ENCODE peak calls at places on chromosomes 13 and 19, in seven cellular contexts. One of them, this sample, is unnamed.

GRCh38 chr19:23762884-23763711 is 4.4 kb upstream of the ZNF681 start:
- DNase-seq in H9: peak; percentile 94
- DNase-seq in IMR-90: peak; percentile 13
- DNase-seq in trophoblast cell: peak; percentile 98
- DNase-seq in H1: peak; percentile 41
- DNase-seq in mesendoderm: peak; percentile 96
- DNase-seq in neuronal stem cell: peak; percentile 83
- DNase-seq in this sample: peak; percentile 69

GRCh38 chr19:35334064-35334753 is 5.2 kb downstream of the CD22 start:
- DNase-seq in H9: no peak
- DNase-seq in IMR-90: no peak
- DNase-seq in trophoblast cell: no peak
- DNase-seq in H1: no peak
- DNase-seq in mesendoderm: no peak
- DNase-seq in neuronal stem cell: no peak
- DNase-seq in this sample: no peak

GRCh38 chr19:38115264-38115802 is 108.7 kb downstream of the DPF1 start:
- DNase-seq in H9: no peak
- DNase-seq in IMR-90: no peak
- DNase-seq in trophoblast cell: no peak
- DNase-seq in H1: no peak
- DNase-seq in mesendoderm: peak; percentile 36
- DNase-seq in neuronal stem cell: no peak
- DNase-seq in this sample: no peak

GRCh38 chr19:14700711-14701110 is 10.9 kb downstream of the ZNF333 start:
- DNase-seq in H9: no peak
- DNase-seq in IMR-90: no peak
- DNase-seq in trophoblast cell: no peak
- DNase-seq in H1: no peak
- DNase-seq in mesendoderm: no peak
- DNase-seq in neuronal stem cell: no peak
- DNase-seq in this sample: no peak

GRCh38 chr13:43074824-43075510 is 51.6 kb downstream of the DNAJC15 start:
- DNase-seq in H9: no peak
- DNase-seq in IMR-90: no peak
- DNase-seq in trophoblast cell: no peak
- DNase-seq in H1: no peak
- DNase-seq in mesendoderm: no peak
- DNase-seq in neuronal stem cell: no peak
- DNase-seq in this sample: no peak

GRCh38 chr13:99382428-99383133 is 75.4 kb upstream of the GPR183 start:
- DNase-seq in H9: peak; percentile 22
- DNase-seq in IMR-90: no peak
- DNase-seq in trophoblast cell: no peak
- DNase-seq in H1: no peak
- DNase-seq in mesendoderm: no peak
- DNase-seq in neuronal stem cell: no peak
- DNase-seq in this sample: no peak

GRCh38 chr19:55044771-55045716 is 7.0 kb upstream of the GP6 start:
- DNase-seq in H9: no peak
- DNase-seq in IMR-90: no peak
- DNase-seq in trophoblast cell: no peak
- DNase-seq in H1: no peak
- DNase-seq in mesendoderm: no peak
- DNase-seq in neuronal stem cell: no peak
- DNase-seq in this sample: no peak

GRCh38 chr19:1455002-1455335 is 5.0 kb downstream of the APC2 start:
- DNase-seq in H9: no peak
- DNase-seq in IMR-90: no peak
- DNase-seq in trophoblast cell: no peak
- DNase-seq in H1: no peak
- DNase-seq in mesendoderm: no peak
- DNase-seq in neuronal stem cell: no peak
- DNase-seq in this sample: no peak

GRCh38 chr13:31090921-31091624 is 70.6 kb downstream of the HSPH1 start:
- DNase-seq in H9: no peak
- DNase-seq in IMR-90: peak; percentile 25
- DNase-seq in trophoblast cell: no peak
- DNase-seq in H1: no peak
- DNase-seq in mesendoderm: no peak
- DNase-seq in neuronal stem cell: no peak
- DNase-seq in this sample: no peak

GRCh38 chr19:35123573-35123972 is 8.0 kb downstream of the FXYD3 start:
- DNase-seq in H9: no peak
- DNase-seq in IMR-90: no peak
- DNase-seq in trophoblast cell: no peak
- DNase-seq in H1: no peak
- DNase-seq in mesendoderm: no peak
- DNase-seq in neuronal stem cell: no peak
- DNase-seq in this sample: no peak

GRCh38 chr13:82766732-82767321 is 1115.4 kb downstream of the SLITRK1 start:
- DNase-seq in H9: no peak
- DNase-seq in IMR-90: no peak
- DNase-seq in trophoblast cell: no peak
- DNase-seq in H1: no peak
- DNase-seq in mesendoderm: no peak
- DNase-seq in neuronal stem cell: no peak
- DNase-seq in this sample: no peak

GRCh38 chr19:45251452-45252354 is 632 bp downstream of the MARK4 start:
- DNase-seq in H9: no peak
- DNase-seq in IMR-90: no peak
- DNase-seq in trophoblast cell: no peak
- DNase-seq in H1: no peak
- DNase-seq in mesendoderm: peak; percentile 52
- DNase-seq in neuronal stem cell: no peak
- DNase-seq in this sample: peak; percentile 41

GRCh38 chr13:38308736-38309135 is 40.9 kb upstream of the UFM1 start:
- DNase-seq in H9: no peak
- DNase-seq in IMR-90: peak; percentile 63
- DNase-seq in trophoblast cell: peak; percentile 79
- DNase-seq in H1: no peak
- DNase-seq in mesendoderm: no peak
- DNase-seq in neuronal stem cell: no peak
- DNase-seq in this sample: peak; percentile 2

GRCh38 chr19:16627194-16627927 is 643 bp downstream of the MED26 start:
- DNase-seq in H9: no peak
- DNase-seq in IMR-90: no peak
- DNase-seq in trophoblast cell: no peak
- DNase-seq in H1: no peak
- DNase-seq in mesendoderm: peak; percentile 34
- DNase-seq in neuronal stem cell: peak; percentile 17
- DNase-seq in this sample: peak; percentile 40

GRCh38 chr19:34994643-34995471 is 5.3 kb upstream of the GRAMD1A start:
- DNase-seq in H9: no peak
- DNase-seq in IMR-90: no peak
- DNase-seq in trophoblast cell: no peak
- DNase-seq in H1: no peak
- DNase-seq in mesendoderm: no peak
- DNase-seq in neuronal stem cell: no peak
- DNase-seq in this sample: no peak

GRCh38 chr19:46350758-46351159 is 3.9 kb downstream of the PPP5C start:
- DNase-seq in H9: no peak
- DNase-seq in IMR-90: no peak
- DNase-seq in trophoblast cell: no peak
- DNase-seq in H1: no peak
- DNase-seq in mesendoderm: no peak
- DNase-seq in neuronal stem cell: no peak
- DNase-seq in this sample: no peak

GRCh38 chr13:84810781-84811180 is 928.5 kb upstream of the SLITRK1 start:
- DNase-seq in H9: no peak
- DNase-seq in IMR-90: no peak
- DNase-seq in trophoblast cell: no peak
- DNase-seq in H1: no peak
- DNase-seq in mesendoderm: peak; percentile 78
- DNase-seq in neuronal stem cell: no peak
- DNase-seq in this sample: no peak

GRCh38 chr13:50766043-50766442 is 77.4 kb downstream of the DLEU7 start:
- DNase-seq in H9: no peak
- DNase-seq in IMR-90: no peak
- DNase-seq in trophoblast cell: no peak
- DNase-seq in H1: no peak
- DNase-seq in mesendoderm: no peak
- DNase-seq in neuronal stem cell: no peak
- DNase-seq in this sample: no peak

GRCh38 chr13:40970803-40971202 is 48.3 kb downstream of the ELF1 start:
- DNase-seq in H9: no peak
- DNase-seq in IMR-90: no peak
- DNase-seq in trophoblast cell: no peak
- DNase-seq in H1: no peak
- DNase-seq in mesendoderm: no peak
- DNase-seq in neuronal stem cell: no peak
- DNase-seq in this sample: no peak
- H3K23ac ChIP-seq in H9: no peak overlapping the region
- H3K23ac ChIP-seq in IMR-90: no peak overlapping the region
- H3K23ac ChIP-seq in trophoblast cell: no peak overlapping the region
- H3K23ac ChIP-seq in H1: no peak overlapping the region
- H3K23ac ChIP-seq in mesendoderm: no peak overlapping the region
- H3K23ac ChIP-seq in neuronal stem cell: no peak overlapping the region
- H3K23ac ChIP-seq in this sample: no peak overlapping the region

DNA sequence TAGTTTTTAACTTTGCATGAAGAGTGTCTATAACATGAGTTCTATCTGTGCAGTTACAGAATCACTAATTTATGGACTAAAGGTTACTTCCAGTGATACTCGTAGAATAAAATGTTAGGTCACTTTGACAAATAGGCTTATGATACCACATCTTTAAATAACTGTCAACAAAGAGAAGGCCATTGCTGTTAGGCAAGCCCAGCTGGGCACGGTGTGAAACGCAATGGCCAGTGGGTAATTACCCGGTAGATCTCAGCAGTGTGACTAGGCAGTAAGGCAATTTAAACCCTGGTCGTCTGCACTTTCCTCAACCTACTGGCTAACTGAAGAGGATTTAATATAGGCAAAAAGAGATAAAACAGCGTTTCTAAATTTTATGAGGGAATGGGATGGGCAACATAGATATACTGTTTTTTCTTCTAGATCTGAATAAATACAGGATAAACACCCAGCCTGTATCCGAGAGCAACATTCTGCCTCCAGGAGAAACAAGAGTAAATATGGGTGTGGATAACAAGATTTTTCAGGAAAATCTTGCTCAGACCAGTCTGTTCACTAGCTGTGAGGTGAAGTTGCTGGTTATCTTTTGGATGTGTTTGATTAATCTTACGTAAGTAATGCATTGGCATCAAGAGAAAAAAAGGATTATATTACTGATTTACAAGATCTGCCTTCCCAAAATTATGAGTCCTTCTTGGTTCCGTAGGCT is 631.3 kb downstream of the EFNB2 start:
- DNase-seq in H9: no peak
- DNase-seq in IMR-90: no peak
- DNase-seq in trophoblast cell: peak; percentile 17
- DNase-seq in H1: no peak
- DNase-seq in mesendoderm: no peak
- DNase-seq in neuronal stem cell: no peak
- DNase-seq in this sample: no peak
- H3K79me1 ChIP-seq in H9: no peaks in the 10 kb centered on the region
- H3K79me1 ChIP-seq in IMR-90: no peaks in the 10 kb centered on the region
- H3K79me1 ChIP-seq in trophoblast cell: no peaks in the 10 kb centered on the region
- H3K79me1 ChIP-seq in H1: no peaks in the 10 kb centered on the region
- H3K79me1 ChIP-seq in mesendoderm: no peaks in the 10 kb centered on the region
- H3K79me1 ChIP-seq in neuronal stem cell: no peaks in the 10 kb centered on the region
- H3K79me1 ChIP-seq in this sample: no peaks in the 10 kb centered on the region

GRCh38 chr13:73521291-73521626 is 462.5 kb downstream of the KLF5 start:
- DNase-seq in H9: no peak
- DNase-seq in IMR-90: no peak
- DNase-seq in trophoblast cell: no peak
- DNase-seq in H1: no peak
- DNase-seq in mesendoderm: no peak
- DNase-seq in neuronal stem cell: no peak
- DNase-seq in this sample: no peak
- H3K23ac ChIP-seq in H9: no peak overlapping the region
- H3K23ac ChIP-seq in IMR-90: no peak overlapping the region
- H3K23ac ChIP-seq in trophoblast cell: no peak overlapping the region
- H3K23ac ChIP-seq in H1: no peak overlapping the region
- H3K23ac ChIP-seq in mesendoderm: no peak overlapping the region
- H3K23ac ChIP-seq in neuronal stem cell: no peak overlapping the region
- H3K23ac ChIP-seq in this sample: no peak overlapping the region

DNA sequence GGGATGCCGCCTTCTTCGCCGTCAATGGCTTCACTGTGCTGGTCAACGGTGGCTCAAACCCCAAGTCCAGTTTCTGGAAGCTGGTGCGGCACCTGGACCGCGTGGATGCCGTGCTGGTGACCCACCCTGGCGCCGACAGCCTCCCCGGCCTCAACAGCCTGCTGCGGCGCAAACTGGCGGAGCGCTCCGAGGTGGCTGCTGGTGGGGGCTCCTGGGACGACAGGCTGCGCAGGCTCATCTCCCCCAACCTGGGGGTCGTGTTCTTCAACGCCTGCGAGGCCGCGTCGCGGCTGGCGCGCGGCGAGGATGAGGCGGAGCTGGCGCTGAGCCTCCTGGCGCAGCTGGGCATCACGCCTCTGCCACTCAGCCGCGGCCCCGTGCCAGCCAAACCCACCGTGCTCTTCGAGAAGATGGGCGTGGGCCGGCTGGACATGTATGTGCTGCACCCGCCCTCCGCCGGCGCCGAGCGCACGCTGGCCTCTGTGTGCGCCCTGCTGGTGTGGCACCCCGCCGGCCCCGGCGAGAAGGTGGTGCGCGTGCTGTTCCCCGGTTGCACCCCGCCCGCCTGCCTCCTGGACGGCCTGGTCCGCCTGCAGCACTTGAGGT is 7.0 kb downstream of the MAP1S start:
- DNase-seq in H9: no peak
- DNase-seq in IMR-90: no peak
- DNase-seq in trophoblast cell: no peak
- DNase-seq in H1: no peak
- DNase-seq in mesendoderm: no peak
- DNase-seq in neuronal stem cell: no peak
- DNase-seq in this sample: no peak
- H3K79me1 ChIP-seq in H9: peaks cover 2% of the 10 kb centered on the region
- H3K79me1 ChIP-seq in IMR-90: peaks cover 54% of the 10 kb centered on the region
- H3K79me1 ChIP-seq in trophoblast cell: no peaks in the 10 kb centered on the region
- H3K79me1 ChIP-seq in H1: peaks cover 11% of the 10 kb centered on the region
- H3K79me1 ChIP-seq in mesendoderm: peaks cover 10% of the 10 kb centered on the region
- H3K79me1 ChIP-seq in neuronal stem cell: peaks cover 22% of the 10 kb centered on the region
- H3K79me1 ChIP-seq in this sample: peaks cover 69% of the 10 kb centered on the region

This sample was measured in mesenchymal stem cell.